ENCODE peak calls at places on chromosome 6, in six cellular contexts. S is heart right ventricle; F is uterus; G is neural progenitor cell; E is CD4-positive, alpha-beta T cell; I is cardiac muscle cell. L is an unnamed sample.

GRCh38 chr6:6758915-6759654 is 170.6 kb downstream of the LY86 start:
- DNase-seq in S (peak), F (no peak), G (peak), E (peak), I (peak), L (peak)

GRCh38 chr6:76681781-76682180 is 609.3 kb upstream of the IMPG1 start:
- DNase-seq in S (no peak), F (no peak), G (no peak), E (no peak), I (peak), L (no peak)

GRCh38 chr6:91653954-91654843 is 1067.3 kb upstream of the MAP3K7 start:
- DNase-seq in S (no peak), F (no peak), G (peak), E (no peak), I (no peak), L (no peak)

GRCh38 chr6:10146723-10147451 is 268.0 kb downstream of the TFAP2A start:
- DNase-seq in S (peak), F (no peak), G (peak), E (no peak), I (peak), L (no peak)

GRCh38 chr6:65259080-65259479 is 447.9 kb downstream of the EYS start:
- DNase-seq in S (no peak), F (no peak), G (no peak), E (no peak), I (peak), L (no peak)

GRCh38 chr6:346389-347030 is 45.0 kb upstream of the IRF4 start:
- DNase-seq in S (no peak), F (no peak), G (no peak), E (no peak), I (peak), L (no peak)

GRCh38 chr6:30828027-30828962 is 56.0 kb upstream of the DDR1 start:
- DNase-seq in S (peak), F (peak), G (peak), E (peak), I (peak), L (peak)

GRCh38 chr6:116685437-116685993 is 4.5 kb downstream of the KPNA5 start:
- DNase-seq in S (no peak), F (no peak), G (no peak), E (no peak), I (no peak), L (no peak)

GRCh38 chr6:11648436-11648775 is 110.9 kb downstream of the TMEM170B start:
- DNase-seq in S (no peak), F (no peak), G (no peak), E (no peak), I (no peak), L (no peak)

GRCh38 chr6:32945106-32945761 is 4.4 kb upstream of the HLA-DMB start:
- DNase-seq in S (no peak), F (no peak), G (no peak), E (no peak), I (no peak), L (no peak)

GRCh38 chr6:138594042-138594636 is 94.8 kb upstream of the NHSL1 start:
- DNase-seq in S (no peak), F (no peak), G (no peak), E (no peak), I (no peak), L (no peak)

GRCh38 chr6:104325341-104326172 is 534.2 kb downstream of the HACE1 start:
- DNase-seq in S (no peak), F (no peak), G (peak), E (no peak), I (peak), L (no peak)
- TF ChIP-seq CTCF in S (peak), F (no peak), G (peak), E (no peak), I (peak), L (no peak)

DNA sequence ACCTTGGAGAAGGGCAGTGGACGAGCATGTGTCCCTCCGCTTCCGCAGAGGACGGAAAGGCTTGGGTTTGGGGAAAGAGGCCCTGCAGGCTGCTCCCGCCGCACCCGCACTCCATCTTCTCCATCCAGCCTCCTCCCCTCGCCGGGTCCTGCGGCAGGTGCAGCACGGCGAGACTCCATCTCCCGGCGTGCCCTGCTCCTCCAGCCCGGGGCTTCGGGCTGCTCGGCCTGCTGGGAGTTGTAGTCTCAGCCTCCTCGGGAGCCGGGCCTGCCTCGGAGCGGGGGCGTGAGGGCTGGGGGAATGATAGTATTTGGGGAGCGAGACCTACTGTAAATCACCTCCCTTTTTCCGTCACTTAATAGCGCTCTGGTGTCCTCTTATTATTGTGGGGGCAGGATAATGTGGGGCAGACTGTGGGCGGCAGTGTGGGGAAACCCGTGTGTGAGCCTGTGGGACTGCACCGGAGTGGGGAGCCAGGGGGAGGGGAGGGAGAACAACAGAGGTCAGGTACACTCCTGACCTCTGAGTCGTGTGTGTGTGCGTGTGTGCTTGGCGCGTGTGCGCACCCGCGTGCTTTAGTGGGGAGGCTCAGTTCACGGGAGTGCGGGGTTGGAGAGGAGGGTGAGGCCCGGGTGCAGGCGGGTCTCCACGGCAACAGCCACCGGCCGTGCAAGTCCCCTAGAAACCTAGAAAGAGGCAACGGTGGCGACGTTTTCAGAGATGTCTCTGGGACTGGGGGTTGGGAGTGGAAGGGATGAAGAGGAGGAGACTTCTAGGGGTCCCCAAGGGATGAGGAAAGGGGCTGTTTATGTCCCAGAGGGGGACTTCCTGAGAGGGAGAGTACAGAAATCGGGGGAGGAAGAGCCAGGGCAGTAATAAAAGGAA is 4.1 kb downstream of the TTBK1 start:
- DNase-seq in S (peak), F (peak), G (peak), E (peak), I (peak), L (peak)
- TF ChIP-seq CTCF in S (no peak), F (no peak), G (no peak), E (no peak), I (no peak), L (no peak)

DNA sequence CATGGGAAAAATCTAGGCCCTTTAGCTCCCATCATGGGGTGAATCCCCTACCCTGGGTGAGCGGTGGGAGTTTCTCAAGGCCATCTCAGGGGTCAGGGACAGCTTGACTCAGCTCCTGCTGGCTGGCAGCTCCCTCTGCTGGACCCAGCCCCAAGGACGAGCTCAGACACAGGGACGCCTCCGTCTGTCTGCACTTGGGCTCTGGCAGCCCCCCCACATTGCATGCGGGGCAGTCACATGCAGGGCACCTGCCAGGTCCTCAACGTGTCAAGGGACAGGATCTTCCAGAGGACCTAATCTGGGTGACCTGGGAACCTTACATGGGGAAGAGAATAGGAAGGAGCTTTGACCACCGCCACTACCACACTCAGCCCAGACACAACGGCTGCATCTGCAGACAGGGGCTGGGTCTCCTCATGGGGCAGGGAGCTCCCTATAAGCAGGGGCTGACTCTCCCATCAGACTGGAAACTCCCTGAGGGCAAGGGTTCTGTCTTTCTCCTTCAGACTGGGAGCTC is 173.4 kb downstream of the MRPL14 start:
- DNase-seq in S (peak), F (peak), G (peak), E (no peak), I (peak), L (no peak)
- TF ChIP-seq CTCF in S (peak), F (no peak), G (peak), E (no peak), I (peak), L (no peak)

GRCh38 chr6:149962461-149963211 is 1.1 kb upstream of the ULBP1 start:
- DNase-seq in S (no peak), F (no peak), G (no peak), E (no peak), I (no peak), L (no peak)

GRCh38 chr6:149961728-149962425 is 1.9 kb upstream of the ULBP1 start:
- DNase-seq in S (no peak), F (no peak), G (peak), E (peak), I (no peak), L (no peak)

GRCh38 chr6:149963462-149964242 is at the start of gene ULBP1:
- DNase-seq in S (peak), F (peak), G (peak), E (peak), I (peak), L (peak)

GRCh38 chr6:149963212-149963461 is 606 bp upstream of the ULBP1 start:
- DNase-seq in S (no peak), F (no peak), G (no peak), E (no peak), I (peak), L (no peak)

GRCh38 chr6:149960488-149960887 is 3.3 kb upstream of the ULBP1 start:
- DNase-seq in S (no peak), F (no peak), G (no peak), E (no peak), I (no peak), L (no peak)
- TF ChIP-seq CTCF in S (no peak), F (no peak), G (no peak), E (no peak), I (no peak), L (no peak)

DNA sequence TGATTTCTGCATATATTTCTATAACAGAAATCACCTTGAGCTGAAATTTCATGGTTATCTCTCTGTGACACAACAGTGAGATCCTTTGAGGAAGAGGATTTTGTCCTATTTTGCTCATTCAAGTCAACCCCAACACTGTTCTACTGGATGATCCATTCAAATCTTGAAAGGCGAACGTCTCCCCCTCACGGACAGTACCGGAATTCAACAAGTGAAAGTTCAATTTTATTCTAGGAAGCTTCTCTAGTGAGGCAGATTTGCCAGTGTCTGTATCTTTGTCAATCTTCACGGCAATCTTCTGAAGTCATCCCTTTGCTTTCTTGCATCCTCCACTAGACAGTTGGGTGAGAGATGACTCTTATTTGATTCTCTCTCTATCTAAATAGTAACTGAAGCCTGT is 91.7 kb upstream of the PDE7B start:
- DNase-seq in S (no peak), F (no peak), G (peak), E (no peak), I (peak), L (no peak)
- TF ChIP-seq CTCF in S (peak), F (no peak), G (peak), E (no peak), I (peak), L (no peak)

DNA sequence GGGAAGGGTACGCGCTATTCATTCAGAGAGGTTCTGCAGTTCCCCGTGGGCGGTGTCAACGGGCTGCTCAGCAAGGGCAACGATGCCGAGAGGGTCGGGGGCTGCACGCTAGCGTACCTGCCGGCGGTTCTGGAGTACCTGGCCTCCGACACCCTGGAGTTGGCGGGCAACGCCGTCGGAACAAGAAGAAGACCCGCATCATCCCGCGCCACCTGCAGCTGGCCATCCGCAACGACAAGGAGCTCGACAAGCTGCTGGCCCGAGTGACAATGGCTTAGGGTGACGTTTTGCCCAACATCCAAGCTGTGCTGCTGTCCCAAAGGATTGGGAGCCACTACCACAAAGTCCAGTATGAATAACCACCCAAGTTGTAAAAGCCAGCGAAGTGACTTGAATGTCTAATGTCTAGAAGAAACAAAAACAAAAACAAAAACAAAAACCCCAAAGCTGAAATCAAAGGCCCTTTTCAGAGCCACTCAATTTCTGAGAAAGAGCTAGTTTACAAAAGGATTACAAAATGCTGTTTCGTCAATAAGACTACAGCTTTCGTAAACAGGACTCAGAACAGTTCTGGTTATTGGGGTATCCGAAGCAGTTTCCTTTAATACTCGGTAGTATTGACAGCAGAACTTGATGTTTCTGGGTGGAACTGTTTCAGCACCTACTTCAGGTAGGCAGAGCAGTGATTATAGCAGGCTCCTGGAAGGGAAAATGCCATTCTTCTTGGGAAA is 21.9 kb upstream of the SLC17A4 start:
- DNase-seq in S (no peak), F (no peak), G (peak), E (no peak), I (no peak), L (no peak)
- TF ChIP-seq CTCF in S (no peak), F (no peak), G (peak), E (no peak), I (no peak), L (no peak)

GRCh38 chr6:158796353-158796752 is 22.8 kb downstream of the EZR start:
- DNase-seq in S (no peak), F (no peak), G (no peak), E (no peak), I (no peak), L (no peak)

GRCh38 chr6:158798311-158798710 is 20.9 kb downstream of the EZR start:
- DNase-seq in S (no peak), F (no peak), G (no peak), E (no peak), I (no peak), L (no peak)

GRCh38 chr6:158801655-158802294 is 17.4 kb downstream of the EZR start:
- DNase-seq in S (peak), F (no peak), G (peak), E (no peak), I (no peak), L (no peak)

GRCh38 chr6:158797331-158798202 is 21.6 kb downstream of the EZR start:
- DNase-seq in S (no peak), F (no peak), G (no peak), E (no peak), I (peak), L (no peak)

DNA sequence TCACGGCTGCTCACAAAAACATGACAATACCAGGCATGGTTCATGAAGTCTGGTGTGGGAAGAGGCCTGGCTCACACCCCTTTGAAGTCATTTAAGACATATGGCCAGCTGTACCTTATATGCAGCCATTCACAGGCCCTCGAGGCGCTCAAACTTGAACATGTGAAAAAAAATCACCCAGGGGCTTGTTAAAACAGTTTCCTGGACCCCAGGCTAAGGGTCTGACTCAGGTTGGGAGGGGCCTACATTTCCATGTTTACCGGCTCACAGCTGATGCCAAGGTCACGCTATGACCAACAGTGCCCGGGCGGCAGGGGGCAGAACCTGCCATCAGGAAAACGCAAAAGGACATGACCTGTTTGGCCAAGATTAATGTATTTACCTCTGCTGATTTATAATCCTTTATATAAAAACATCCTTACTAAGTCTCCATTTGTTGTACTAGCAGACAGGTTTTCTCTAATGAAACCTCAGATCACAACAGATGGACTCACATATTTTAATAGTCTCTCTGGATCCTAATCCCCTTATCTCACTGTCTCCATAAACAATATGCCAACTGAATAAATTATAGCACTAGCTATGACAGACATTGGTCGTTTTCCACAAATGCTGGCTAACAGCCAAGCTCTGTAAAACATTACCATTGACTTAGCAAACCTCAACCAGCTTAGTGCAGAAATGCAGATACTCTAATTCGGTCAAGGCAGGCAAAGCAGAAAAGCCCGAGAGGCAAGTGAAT is 19.9 kb downstream of the EZR start:
- DNase-seq in S (peak), F (no peak), G (no peak), E (no peak), I (peak), L (no peak)
- TF ChIP-seq CTCF in S (peak), F (no peak), G (no peak), E (no peak), I (no peak), L (no peak)

DNA sequence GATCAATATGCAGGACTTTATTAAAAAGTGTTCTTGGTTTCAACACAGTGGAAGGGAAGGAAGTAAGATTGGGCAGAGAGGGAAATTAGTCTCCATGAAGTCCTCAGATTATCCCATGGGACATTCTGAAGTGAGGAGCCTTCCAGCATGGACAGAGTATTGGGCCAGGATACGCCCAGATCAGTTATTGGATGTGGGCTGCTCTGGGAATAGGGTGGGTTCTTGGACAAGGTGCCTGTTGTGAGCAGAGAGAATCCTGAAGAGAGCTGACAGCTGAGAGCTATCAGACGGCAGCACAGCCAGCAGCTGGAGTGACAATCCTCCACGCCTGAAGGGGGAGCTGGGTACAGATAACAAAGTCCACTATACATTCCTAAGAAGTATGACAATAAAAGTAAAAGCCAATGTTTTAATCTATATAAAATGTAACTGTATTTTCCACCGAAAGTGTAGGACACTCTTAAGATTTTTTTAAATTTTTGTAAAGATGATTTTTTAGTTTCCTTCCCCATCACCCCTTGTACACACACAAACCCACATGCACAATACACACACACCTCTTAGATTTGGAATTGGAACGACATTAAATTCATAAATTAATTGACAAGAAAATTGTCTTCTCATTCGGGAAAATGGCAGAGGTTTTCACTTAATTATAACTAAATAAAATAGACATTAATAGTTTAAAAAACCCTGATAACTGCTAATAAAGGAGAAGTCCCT is 107.8 kb downstream of the FBXO5 start:
- DNase-seq in S (no peak), F (no peak), G (no peak), E (no peak), I (no peak), L (no peak)
- TF ChIP-seq CTCF in S (no peak), F (no peak), G (no peak), E (no peak), I (no peak), L (no peak)

GRCh38 chr6:39861663-39862062 is 69.5 kb downstream of the DAAM2 start:
- DNase-seq in S (peak), F (no peak), G (no peak), E (no peak), I (no peak), L (no peak)

GRCh38 chr6:39870950-39871349 is 63.3 kb downstream of the MOCS1 start:
- DNase-seq in S (no peak), F (no peak), G (no peak), E (no peak), I (no peak), L (no peak)

GRCh38 chr6:39867592-39867991 is 66.7 kb downstream of the MOCS1 start:
- DNase-seq in S (no peak), F (no peak), G (no peak), E (no peak), I (no peak), L (no peak)

GRCh38 chr6:39865011-39865888 is 69.0 kb downstream of the MOCS1 start:
- DNase-seq in S (peak), F (peak), G (peak), E (peak), I (peak), L (no peak)
- TF ChIP-seq CTCF in S (peak), F (peak), G (peak), E (peak), I (peak), L (no peak)